ENCODE peak calls at places on chromosome 9, in ten cellular contexts. A is NT2/D1; N is myocyte; K is midbrain; I is BE2C; V is frontal cortex; S is stimulated activated effector memory CD8-positive, alpha-beta T cell treated with anti-CD3 and anti-CD28 coated beads, Interleukin-12 subunit alpha, Interleukin-12 subunit beta, amount 100 ng/mL, for 72 hours; F is NCI-H1930; R is G401; L is Daoy. U is an unnamed sample.
A peak's percentile ranks its signal among the peaks of the same experiment; 100 is the strongest.

GRCh38 chr9:125241863-125242739 is 958 bp upstream of the HSPA5 start:
- DNase-seq in A (no peak), N (no peak), K (no peak), I (no peak), V (no peak), S (no peak), F (no peak), R (no peak), L (no peak), U (no peak)

GRCh38 chr9:99103505-99103904 is 1.4 kb upstream of the TGFBR1 start:
- DNase-seq in A (no peak), N (no peak), K (no peak), I (no peak), V (no peak), S (no peak), F (no peak), R (peak; percentile 48), L (no peak), U (no peak)

GRCh38 chr9:94018628-94019027 is 63.5 kb upstream of the BARX1 start:
- DNase-seq in A (no peak), N (no peak), K (no peak), I (no peak), V (no peak), S (no peak), F (no peak), R (peak; percentile 32), L (no peak), U (peak; percentile 19)

GRCh38 chr9:136029556-136029955 is 65.5 kb downstream of the NACC2 start:
- DNase-seq in A (no peak), N (no peak), K (no peak), I (no peak), V (no peak), S (no peak), F (no peak), R (peak; percentile 62), L (no peak), U (no peak)

GRCh38 chr9:129322641-129323375 is 144.7 kb upstream of the IER5L start:
- DNase-seq in A (no peak), N (no peak), K (no peak), I (no peak), V (no peak), S (no peak), F (no peak), R (no peak), L (no peak), U (no peak)

GRCh38 chr9:120579139-120579749 is 723 bp downstream of the CDK5RAP2 start:
- DNase-seq in A (no peak), N (peak; percentile 23), K (no peak), I (no peak), V (no peak), S (no peak), F (no peak), R (no peak), L (peak; percentile 35), U (peak; percentile 16)

GRCh38 chr9:127877566-127877998 is at the start of gene AK1:
- DNase-seq in A (no peak), N (peak; percentile 84), K (peak; percentile 89), I (peak; percentile 83), V (peak; percentile 83), S (no peak), F (peak; percentile 29), R (peak; percentile 81), L (peak; percentile 84), U (peak; percentile 26)

GRCh38 chr9:33778700-33779351 is 16.5 kb upstream of the PRSS3 start:
- DNase-seq in A (peak; percentile 50), N (peak; percentile 56), K (peak; percentile 12), I (peak; percentile 53), V (peak; percentile 38), S (peak; percentile 17), F (peak; percentile 61), R (peak; percentile 84), L (peak; percentile 62), U (peak; percentile 58)

GRCh38 chr9:112112519-112112918 is 62.6 kb downstream of the SUSD1 start:
- DNase-seq in A (no peak), N (peak; percentile 65), K (no peak), I (no peak), V (no peak), S (no peak), F (no peak), R (no peak), L (peak; percentile 97), U (peak; percentile 95)

GRCh38 chr9:16136961-16137360 is 584.1 kb downstream of the CCDC171 start:
- DNase-seq in A (no peak), N (peak; percentile 98), K (no peak), I (no peak), V (no peak), S (no peak), F (no peak), R (no peak), L (no peak), U (peak; percentile 55)

GRCh38 chr9:98184326-98184725 is 8.1 kb downstream of the CORO2A start:
- DNase-seq in A (no peak), N (no peak), K (no peak), I (no peak), V (no peak), S (no peak), F (no peak), R (no peak), L (no peak), U (no peak)

GRCh38 chr9:13205824-13206223 is 73.7 kb downstream of the MPDZ start:
- DNase-seq in A (no peak), N (no peak), K (no peak), I (no peak), V (no peak), S (no peak), F (no peak), R (no peak), L (no peak), U (no peak)

GRCh38 chr9:128349772-128350171 is 9.4 kb downstream of the SLC27A4 start:
- DNase-seq in A (no peak), N (no peak), K (no peak), I (no peak), V (no peak), S (no peak), F (no peak), R (no peak), L (no peak), U (no peak)

GRCh38 chr9:136297016-136297691 is 6.7 kb downstream of the CCDC187 start:
- DNase-seq in A (no peak), N (peak; percentile 27), K (no peak), I (no peak), V (no peak), S (no peak), F (no peak), R (peak; percentile 86), L (no peak), U (no peak)

GRCh38 chr9:73180373-73180772 is 28.7 kb downstream of the ANXA1 start:
- DNase-seq in A (no peak), N (peak; percentile 80), K (no peak), I (no peak), V (no peak), S (no peak), F (no peak), R (no peak), L (peak; percentile 75), U (no peak)

GRCh38 chr9:91949293-91949945 is 609 bp downstream of the ROR2 start:
- DNase-seq in A (no peak), N (no peak), K (no peak), I (peak; percentile 65), V (no peak), S (no peak), F (no peak), R (no peak), L (peak; percentile 65), U (no peak)

GRCh38 chr9:129776566-129776937 is 23.7 kb upstream of the PTGES start:
- DNase-seq in A (no peak), N (no peak), K (no peak), I (no peak), V (no peak), S (no peak), F (no peak), R (no peak), L (peak; percentile 29), U (no peak)

GRCh38 chr9:27602954-27603353 is 29.7 kb upstream of the C9orf72 start:
- DNase-seq in A (no peak), N (no peak), K (no peak), I (peak; percentile 42), V (no peak), S (no peak), F (no peak), R (no peak), L (no peak), U (peak; percentile 14)

GRCh38 chr9:91992636-91993035 is 42.6 kb upstream of the ROR2 start:
- DNase-seq in A (no peak), N (no peak), K (no peak), I (no peak), V (no peak), S (no peak), F (no peak), R (no peak), L (no peak), U (no peak)

GRCh38 chr9:36023260-36024048 is 13.3 kb upstream of the RECK start:
- DNase-seq in A (peak; percentile 77), N (peak; percentile 70), K (peak; percentile 60), I (peak; percentile 76), V (peak; percentile 54), S (peak; percentile 41), F (peak; percentile 14), R (peak; percentile 82), L (peak; percentile 74), U (peak; percentile 61)

GRCh38 chr9:136527721-136528710 is 17.8 kb downstream of the NOTCH1 start:
- DNase-seq in A (no peak), N (peak; percentile 32), K (no peak), I (peak; percentile 46), V (no peak), S (no peak), F (no peak), R (no peak), L (peak; percentile 44), U (no peak)

GRCh38 chr9:11235061-11235460 is 622.3 kb upstream of the PTPRD start:
- DNase-seq in A (no peak), N (no peak), K (no peak), I (no peak), V (no peak), S (no peak), F (no peak), R (no peak), L (no peak), U (no peak)

GRCh38 chr9:133284362-133284761 is 9.4 kb upstream of the ABO start:
- DNase-seq in A (no peak), N (no peak), K (no peak), I (no peak), V (no peak), S (no peak), F (no peak), R (no peak), L (no peak), U (no peak)

GRCh38 chr9:5531251-5531972 is 21.1 kb downstream of the PDCD1LG2 start:
- DNase-seq in A (no peak), N (no peak), K (no peak), I (no peak), V (no peak), S (no peak), F (no peak), R (no peak), L (no peak), U (no peak)

U was measured in kidney glomerular epithelial cell.